ENCODE peak calls at places on chromosomes 13 and 19, in six cellular contexts. One of them, this sample, is unnamed.

GRCh38 chr13:46686171-46686570 is 110.8 kb downstream of the ESD start:
- DNase-seq in psoas muscle: no peak
- DNase-seq in epithelial cell of esophagus: peak; percentile 62
- DNase-seq in brain microvascular endothelial cell: no peak
- DNase-seq in fibroblast of villous mesenchyme: no peak
- DNase-seq in pancreas: no peak
- DNase-seq in this sample: no peak

GRCh38 chr13:37995052-37995451 is 125.5 kb upstream of the TRPC4 start:
- DNase-seq in psoas muscle: no peak
- DNase-seq in epithelial cell of esophagus: no peak
- DNase-seq in brain microvascular endothelial cell: peak; percentile 42
- DNase-seq in fibroblast of villous mesenchyme: peak; percentile 27
- DNase-seq in pancreas: no peak
- DNase-seq in this sample: no peak

GRCh38 chr19:54937926-54938325 is 9.4 kb downstream of the NLRP7 start:
- DNase-seq in psoas muscle: no peak
- DNase-seq in epithelial cell of esophagus: no peak
- DNase-seq in brain microvascular endothelial cell: no peak
- DNase-seq in fibroblast of villous mesenchyme: no peak
- DNase-seq in pancreas: no peak
- DNase-seq in this sample: no peak

GRCh38 chr13:79803939-79804487 is 323.1 kb downstream of the NDFIP2 start:
- DNase-seq in psoas muscle: no peak
- DNase-seq in epithelial cell of esophagus: no peak
- DNase-seq in brain microvascular endothelial cell: no peak
- DNase-seq in fibroblast of villous mesenchyme: no peak
- DNase-seq in pancreas: no peak
- DNase-seq in this sample: no peak

GRCh38 chr13:113978741-113979481 is 5.0 kb upstream of the C13orf46 start:
- DNase-seq in psoas muscle: peak; percentile 10
- DNase-seq in epithelial cell of esophagus: no peak
- DNase-seq in brain microvascular endothelial cell: no peak
- DNase-seq in fibroblast of villous mesenchyme: no peak
- DNase-seq in pancreas: no peak
- DNase-seq in this sample: no peak

GRCh38 chr19:41023193-41023592 is 32.1 kb downstream of the CYP2B6 start:
- DNase-seq in psoas muscle: no peak
- DNase-seq in epithelial cell of esophagus: no peak
- DNase-seq in brain microvascular endothelial cell: no peak
- DNase-seq in fibroblast of villous mesenchyme: peak; percentile 6
- DNase-seq in pancreas: no peak
- DNase-seq in this sample: no peak

GRCh38 chr19:42199440-42200115 is 17.9 kb downstream of the DEDD2 start:
- DNase-seq in psoas muscle: peak; percentile 43
- DNase-seq in epithelial cell of esophagus: peak; percentile 84
- DNase-seq in brain microvascular endothelial cell: no peak
- DNase-seq in fibroblast of villous mesenchyme: no peak
- DNase-seq in pancreas: no peak
- DNase-seq in this sample: no peak

GRCh38 chr19:47176071-47176626 is 45.5 kb downstream of the SAE1 start:
- DNase-seq in psoas muscle: no peak
- DNase-seq in epithelial cell of esophagus: peak; percentile 61
- DNase-seq in brain microvascular endothelial cell: peak; percentile 70
- DNase-seq in fibroblast of villous mesenchyme: peak; percentile 86
- DNase-seq in pancreas: no peak
- DNase-seq in this sample: no peak

GRCh38 chr19:2095338-2095938 is 688 bp downstream of the MOB3A start:
- DNase-seq in psoas muscle: no peak
- DNase-seq in epithelial cell of esophagus: no peak
- DNase-seq in brain microvascular endothelial cell: no peak
- DNase-seq in fibroblast of villous mesenchyme: no peak
- DNase-seq in pancreas: peak; percentile 47
- DNase-seq in this sample: no peak

GRCh38 chr13:48155850-48156249 is 60.9 kb upstream of the MED4 start:
- DNase-seq in psoas muscle: no peak
- DNase-seq in epithelial cell of esophagus: peak; percentile 97
- DNase-seq in brain microvascular endothelial cell: peak; percentile 40
- DNase-seq in fibroblast of villous mesenchyme: peak; percentile 79
- DNase-seq in pancreas: no peak
- DNase-seq in this sample: peak; percentile 23

GRCh38 chr13:79662882-79663281 is 181.9 kb downstream of the NDFIP2 start:
- DNase-seq in psoas muscle: no peak
- DNase-seq in epithelial cell of esophagus: no peak
- DNase-seq in brain microvascular endothelial cell: no peak
- DNase-seq in fibroblast of villous mesenchyme: no peak
- DNase-seq in pancreas: no peak
- DNase-seq in this sample: no peak

GRCh38 chr19:17441241-17442135 is 7.0 kb downstream of the TMEM221 start:
- DNase-seq in psoas muscle: no peak
- DNase-seq in epithelial cell of esophagus: peak; percentile 32
- DNase-seq in brain microvascular endothelial cell: no peak
- DNase-seq in fibroblast of villous mesenchyme: peak; percentile 8
- DNase-seq in pancreas: no peak
- DNase-seq in this sample: peak; percentile 87

GRCh38 chr19:4844348-4845179 is 13.1 kb upstream of the TICAM1 start:
- DNase-seq in psoas muscle: no peak
- DNase-seq in epithelial cell of esophagus: no peak
- DNase-seq in brain microvascular endothelial cell: no peak
- DNase-seq in fibroblast of villous mesenchyme: peak; percentile 71
- DNase-seq in pancreas: no peak
- DNase-seq in this sample: no peak

GRCh38 chr19:58217069-58217481 is 11.6 kb upstream of the ZNF544 start:
- DNase-seq in psoas muscle: no peak
- DNase-seq in epithelial cell of esophagus: no peak
- DNase-seq in brain microvascular endothelial cell: no peak
- DNase-seq in fibroblast of villous mesenchyme: no peak
- DNase-seq in pancreas: no peak
- DNase-seq in this sample: no peak
- H3K4me3 ChIP-seq in psoas muscle: no peak overlapping the region
- H3K4me3 ChIP-seq in epithelial cell of esophagus: no peak overlapping the region
- H3K4me3 ChIP-seq in brain microvascular endothelial cell: no peak overlapping the region
- H3K4me3 ChIP-seq in fibroblast of villous mesenchyme: no peak overlapping the region
- H3K4me3 ChIP-seq in pancreas: no peak overlapping the region
- H3K4me3 ChIP-seq in this sample: no peak overlapping the region

GRCh38 chr19:43623889-43624670 is 4.7 kb upstream of the ZNF428 start:
- DNase-seq in psoas muscle: no peak
- DNase-seq in epithelial cell of esophagus: no peak
- DNase-seq in brain microvascular endothelial cell: no peak
- DNase-seq in fibroblast of villous mesenchyme: peak; percentile 31
- DNase-seq in pancreas: no peak
- DNase-seq in this sample: no peak

GRCh38 chr19:43628646-43629326 is 9.4 kb upstream of the ZNF428 start:
- DNase-seq in psoas muscle: no peak
- DNase-seq in epithelial cell of esophagus: no peak
- DNase-seq in brain microvascular endothelial cell: no peak
- DNase-seq in fibroblast of villous mesenchyme: no peak
- DNase-seq in pancreas: no peak
- DNase-seq in this sample: no peak

GRCh38 chr19:43626838-43627237 is 7.4 kb upstream of the ZNF428 start:
- DNase-seq in psoas muscle: no peak
- DNase-seq in epithelial cell of esophagus: no peak
- DNase-seq in brain microvascular endothelial cell: no peak
- DNase-seq in fibroblast of villous mesenchyme: no peak
- DNase-seq in pancreas: no peak
- DNase-seq in this sample: no peak

GRCh38 chr19:43624933-43625332 is 5.5 kb upstream of the ZNF428 start:
- DNase-seq in psoas muscle: peak; percentile 31
- DNase-seq in epithelial cell of esophagus: peak; percentile 71
- DNase-seq in brain microvascular endothelial cell: no peak
- DNase-seq in fibroblast of villous mesenchyme: peak; percentile 53
- DNase-seq in pancreas: peak; percentile 35
- DNase-seq in this sample: no peak

DNA sequence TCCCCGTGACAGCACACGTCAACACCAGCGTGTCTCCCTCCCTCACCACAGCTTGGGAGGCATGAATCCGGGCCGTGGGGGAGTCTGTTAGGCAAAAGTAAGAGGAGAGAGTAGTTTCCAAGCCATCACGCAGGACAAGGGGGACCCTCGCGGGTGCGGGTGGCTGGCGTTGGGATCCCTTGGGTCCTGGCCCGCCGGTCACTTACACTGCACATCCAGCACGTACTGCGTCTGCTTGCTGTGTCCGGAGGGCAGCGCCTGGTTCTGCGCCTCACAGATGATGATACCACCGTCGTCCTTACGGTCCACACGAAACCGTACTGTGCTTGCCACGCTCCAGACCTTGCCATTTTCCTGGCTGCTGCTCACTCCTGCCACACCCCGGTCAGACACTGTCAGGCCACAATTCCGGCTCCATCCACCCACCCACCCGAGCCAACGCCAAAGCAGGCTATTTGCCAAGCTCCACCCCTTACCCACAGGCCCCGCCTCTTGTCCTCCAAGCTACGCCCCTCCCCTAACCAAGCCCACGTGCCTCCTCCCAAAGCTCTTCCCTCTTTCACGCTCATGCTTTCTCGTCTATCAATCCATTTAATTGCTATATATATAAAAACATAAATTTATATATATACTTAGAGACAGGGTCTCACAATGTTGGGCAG is 6.6 kb upstream of the ZNF428 start:
- DNase-seq in psoas muscle: no peak
- DNase-seq in epithelial cell of esophagus: peak; percentile 27
- DNase-seq in brain microvascular endothelial cell: no peak
- DNase-seq in fibroblast of villous mesenchyme: peak; percentile 34
- DNase-seq in pancreas: no peak
- DNase-seq in this sample: no peak
- TF ChIP-seq CTCF in psoas muscle: no peak
- TF ChIP-seq CTCF in epithelial cell of esophagus: no peak
- TF ChIP-seq CTCF in brain microvascular endothelial cell: peak; percentile 9
- TF ChIP-seq CTCF in fibroblast of villous mesenchyme: peak; percentile 16
- TF ChIP-seq CTCF in pancreas: no peak
- TF ChIP-seq CTCF in this sample: no peak

GRCh38 chr13:106373304-106373988 is 162.0 kb downstream of the EFNB2 start:
- DNase-seq in psoas muscle: no peak
- DNase-seq in epithelial cell of esophagus: no peak
- DNase-seq in brain microvascular endothelial cell: no peak
- DNase-seq in fibroblast of villous mesenchyme: peak; percentile 42
- DNase-seq in pancreas: no peak
- DNase-seq in this sample: no peak
- H3K4me3 ChIP-seq in psoas muscle: no peak overlapping the region
- H3K4me3 ChIP-seq in epithelial cell of esophagus: no peak overlapping the region
- H3K4me3 ChIP-seq in brain microvascular endothelial cell: no peak overlapping the region
- H3K4me3 ChIP-seq in fibroblast of villous mesenchyme: no peak overlapping the region
- H3K4me3 ChIP-seq in pancreas: no peak overlapping the region
- H3K4me3 ChIP-seq in this sample: no peak overlapping the region

DNA sequence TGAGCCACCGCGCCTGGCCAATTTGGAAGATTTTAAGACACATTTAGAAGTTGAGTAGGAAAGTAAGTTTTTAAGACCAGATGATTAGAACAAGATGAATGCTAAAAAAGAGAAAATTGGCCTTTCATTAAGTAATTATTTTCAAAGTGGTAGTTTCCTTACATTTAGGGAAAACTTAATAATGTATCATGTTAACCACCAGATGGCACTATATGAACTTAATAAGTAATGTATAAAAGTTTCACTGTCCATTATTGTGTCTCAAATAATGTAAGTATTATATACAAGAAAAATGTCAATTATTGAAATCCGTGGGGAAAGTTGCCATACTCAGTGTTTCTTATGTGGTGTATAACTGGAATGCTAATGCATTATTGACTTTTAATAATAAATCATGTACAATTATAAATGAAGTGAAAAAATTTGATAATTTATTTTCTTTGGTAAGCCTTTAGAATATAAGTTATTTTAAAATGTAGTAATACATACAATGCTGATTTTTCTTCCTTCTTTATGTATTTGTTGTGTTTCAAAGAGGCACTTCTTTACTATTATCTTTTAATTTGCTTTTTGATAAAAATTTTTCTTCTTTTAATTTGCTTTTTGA is 29.2 kb downstream of the COG6 start:
- DNase-seq in psoas muscle: no peak
- DNase-seq in epithelial cell of esophagus: peak; percentile 45
- DNase-seq in brain microvascular endothelial cell: no peak
- DNase-seq in fibroblast of villous mesenchyme: peak; percentile 61
- DNase-seq in pancreas: no peak
- DNase-seq in this sample: peak; percentile 26
- TF ChIP-seq CTCF in psoas muscle: peak; percentile 50
- TF ChIP-seq CTCF in epithelial cell of esophagus: no peak
- TF ChIP-seq CTCF in brain microvascular endothelial cell: no peak
- TF ChIP-seq CTCF in fibroblast of villous mesenchyme: peak; percentile 10
- TF ChIP-seq CTCF in pancreas: no peak
- TF ChIP-seq CTCF in this sample: no peak

GRCh38 chr19:848457-848921 is 3.6 kb upstream of the ELANE start:
- DNase-seq in psoas muscle: peak; percentile 52
- DNase-seq in epithelial cell of esophagus: no peak
- DNase-seq in brain microvascular endothelial cell: no peak
- DNase-seq in fibroblast of villous mesenchyme: no peak
- DNase-seq in pancreas: no peak
- DNase-seq in this sample: no peak

GRCh38 chr19:850221-850978 is 1.7 kb upstream of the ELANE start:
- DNase-seq in psoas muscle: peak; percentile 92
- DNase-seq in epithelial cell of esophagus: peak; percentile 33
- DNase-seq in brain microvascular endothelial cell: peak; percentile 35
- DNase-seq in fibroblast of villous mesenchyme: peak; percentile 97
- DNase-seq in pancreas: peak; percentile 78
- DNase-seq in this sample: peak; percentile 83

GRCh38 chr19:853014-853553 is 981 bp downstream of the ELANE start:
- DNase-seq in psoas muscle: peak; percentile 12
- DNase-seq in epithelial cell of esophagus: no peak
- DNase-seq in brain microvascular endothelial cell: no peak
- DNase-seq in fibroblast of villous mesenchyme: no peak
- DNase-seq in pancreas: no peak
- DNase-seq in this sample: no peak

GRCh38 chr19:852136-853013 is at the start of gene ELANE:
- DNase-seq in psoas muscle: peak; percentile 23
- DNase-seq in epithelial cell of esophagus: no peak
- DNase-seq in brain microvascular endothelial cell: no peak
- DNase-seq in fibroblast of villous mesenchyme: no peak
- DNase-seq in pancreas: no peak
- DNase-seq in this sample: no peak

GRCh38 chr19:850979-851335 is 1.1 kb upstream of the ELANE start:
- DNase-seq in psoas muscle: no peak
- DNase-seq in epithelial cell of esophagus: no peak
- DNase-seq in brain microvascular endothelial cell: no peak
- DNase-seq in fibroblast of villous mesenchyme: no peak
- DNase-seq in pancreas: no peak
- DNase-seq in this sample: no peak
- H3K4me3 ChIP-seq in psoas muscle: peak overlapping the region; percentile 2
- H3K4me3 ChIP-seq in epithelial cell of esophagus: no peak overlapping the region
- H3K4me3 ChIP-seq in brain microvascular endothelial cell: no peak overlapping the region
- H3K4me3 ChIP-seq in fibroblast of villous mesenchyme: peak overlapping the region; percentile 36
- H3K4me3 ChIP-seq in pancreas: no peak overlapping the region
- H3K4me3 ChIP-seq in this sample: no peak overlapping the region

DNA sequence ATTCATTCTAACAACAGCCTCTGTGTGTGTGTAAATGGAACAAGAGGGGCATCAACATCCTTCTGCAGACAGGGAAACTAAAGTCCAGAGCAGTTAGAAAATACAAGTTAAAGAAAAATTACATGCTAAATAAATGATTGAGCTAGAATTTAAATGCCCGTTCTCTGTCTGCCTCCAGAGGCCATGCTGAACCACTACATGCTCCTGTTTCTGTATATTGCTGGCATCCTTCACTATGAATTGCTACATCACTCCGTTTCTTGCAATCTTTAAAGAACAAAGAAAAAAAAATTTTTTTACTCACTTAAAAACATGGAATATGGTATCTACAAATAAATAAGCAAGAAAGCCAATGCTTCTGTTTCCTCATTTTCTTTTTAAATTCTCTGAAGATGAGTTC is 47.9 kb downstream of the DCT start:
- DNase-seq in psoas muscle: no peak
- DNase-seq in epithelial cell of esophagus: no peak
- DNase-seq in brain microvascular endothelial cell: no peak
- DNase-seq in fibroblast of villous mesenchyme: no peak
- DNase-seq in pancreas: no peak
- DNase-seq in this sample: no peak
- TF ChIP-seq CTCF in psoas muscle: no peak
- TF ChIP-seq CTCF in epithelial cell of esophagus: no peak
- TF ChIP-seq CTCF in brain microvascular endothelial cell: peak; percentile 27
- TF ChIP-seq CTCF in fibroblast of villous mesenchyme: peak; percentile 5
- TF ChIP-seq CTCF in pancreas: no peak
- TF ChIP-seq CTCF in this sample: peak; percentile 16

GRCh38 chr19:10087296-10088061 is 1.4 kb downstream of the SHFL start:
- DNase-seq in psoas muscle: no peak
- DNase-seq in epithelial cell of esophagus: no peak
- DNase-seq in brain microvascular endothelial cell: no peak
- DNase-seq in fibroblast of villous mesenchyme: no peak
- DNase-seq in pancreas: no peak
- DNase-seq in this sample: no peak
- H3K4me3 ChIP-seq in psoas muscle: peak overlapping the region; percentile 79
- H3K4me3 ChIP-seq in epithelial cell of esophagus: no peak overlapping the region
- H3K4me3 ChIP-seq in brain microvascular endothelial cell: peak overlapping the region; percentile 81
- H3K4me3 ChIP-seq in fibroblast of villous mesenchyme: peak overlapping the region; percentile 97
- H3K4me3 ChIP-seq in pancreas: no peak overlapping the region
- H3K4me3 ChIP-seq in this sample: peak overlapping the region; percentile 95

This sample was measured in astrocyte of the cerebellum.